ENCODE peak calls at places on chromosomes 11 and 22, in nine cellular contexts. X, N, D, J, V, E, C, S and I are unnamed samples.

GRCh38 chr11:13336246-13336873 is 58.8 kb downstream of the BMAL1 start:
- DNase-seq in J (no peak), N (no peak), E (no peak), X (no peak), C (no peak), D (no peak), V (no peak), S (no peak), I (no peak)

GRCh38 chr11:118872403-118872821 is 11.3 kb upstream of the CXCR5 start:
- DNase-seq in E (no peak), J (peak; percentile 32), N (no peak), X (no peak), S (no peak), V (no peak), C (no peak), D (no peak), I (no peak)

GRCh38 chr11:2097356-2097997 is 41.7 kb downstream of the IGF2 start:
- DNase-seq in J (peak; percentile 8), S (no peak), X (peak; percentile 79), V (no peak), C (no peak), N (no peak), E (peak; percentile 75), D (peak; percentile 58), I (peak; percentile 58)

GRCh38 chr11:87223816-87224215 is 186.1 kb downstream of the TMEM135 start:
- DNase-seq in S (no peak), X (no peak), J (no peak), D (peak; percentile 33), E (no peak), C (no peak), V (no peak), N (no peak), I (no peak)

GRCh38 chr11:1566381-1567051 is 5.6 kb downstream of the DUSP8 start:
- DNase-seq in D (no peak), S (no peak), N (no peak), X (no peak), C (no peak), J (no peak), V (no peak), E (no peak), I (no peak)

GRCh38 chr11:12746593-12747097 is 72.4 kb downstream of the TEAD1 start:
- DNase-seq in X (peak; percentile 87), D (no peak), J (no peak), V (peak; percentile 96), E (peak; percentile 91), S (peak; percentile 57), N (peak; percentile 36), C (no peak), I (peak; percentile 81)

GRCh38 chr11:2517386-2518064 is 72.7 kb downstream of the KCNQ1 start:
- DNase-seq in D (no peak), J (no peak), C (no peak), X (peak; percentile 6), S (no peak), V (no peak), N (no peak), E (no peak), I (no peak)

GRCh38 chr22:46041642-46042041 is 64.7 kb upstream of the WNT7B start:
- DNase-seq in C (no peak), N (no peak), X (peak; percentile 1), J (no peak), D (no peak), E (no peak), V (no peak), S (no peak), I (no peak)

GRCh38 chr22:38180841-38181452 is 683 bp downstream of the PLA2G6 start:
- DNase-seq in J (no peak), D (no peak), X (no peak), V (no peak), S (no peak), N (peak; percentile 41), E (no peak), C (no peak), I (peak; percentile 91)

GRCh38 chr11:10454902-10455631 is at the start of gene AMPD3:
- DNase-seq in S (no peak), J (no peak), X (no peak), V (peak; percentile 74), E (peak; percentile 91), C (no peak), D (peak; percentile 84), N (no peak), I (peak; percentile 96)

GRCh38 chr22:36218648-36219047 is 17.0 kb upstream of the APOL4 start:
- DNase-seq in D (no peak), N (peak; percentile 18), E (no peak), X (no peak), S (no peak), J (no peak), V (no peak), C (no peak), I (no peak)

GRCh38 chr11:94084164-94084563 is 44.5 kb upstream of the PANX1 start:
- DNase-seq in N (no peak), J (no peak), X (no peak), D (no peak), S (no peak), E (no peak), V (no peak), C (no peak), I (no peak)

GRCh38 chr22:46165975-46166374 is 15.6 kb downstream of the PPARA start:
- DNase-seq in X (no peak), D (no peak), S (no peak), J (no peak), C (no peak), N (no peak), V (no peak), E (no peak), I (no peak)

GRCh38 chr22:39943366-39943765 is 16.8 kb upstream of the TMA7B start:
- DNase-seq in N (no peak), V (no peak), C (no peak), X (peak; percentile 70), D (no peak), E (no peak), J (peak; percentile 59), S (no peak), I (no peak)

GRCh38 chr22:37546436-37547248 is 13.6 kb upstream of the CDC42EP1 start:
- DNase-seq in X (peak; percentile 64), J (no peak), S (no peak), C (no peak), V (no peak), E (no peak), D (no peak), N (no peak), I (no peak)

GRCh38 chr11:122715883-122716282 is 60.4 kb downstream of the UBASH3B start:
- DNase-seq in D (no peak), J (no peak), V (no peak), S (no peak), X (no peak), N (no peak), C (no peak), E (no peak), I (no peak)

GRCh38 chr11:79362821-79363220 is 78.0 kb downstream of the TENM4 start:
- DNase-seq in J (no peak), S (no peak), D (no peak), E (no peak), X (no peak), N (no peak), V (no peak), C (no peak), I (peak; percentile 86)

GRCh38 chr11:71564430-71564829 is 933 bp upstream of the KRTAP5-10 start:
- DNase-seq in N (no peak), D (no peak), C (no peak), E (no peak), X (no peak), V (no peak), J (no peak), S (no peak), I (no peak)

GRCh38 chr22:27990879-27991278 is 71.8 kb upstream of the PITPNB start:
- DNase-seq in D (no peak), S (peak; percentile 75), J (no peak), N (peak; percentile 45), C (no peak), V (no peak), X (peak; percentile 83), E (peak; percentile 10), I (peak; percentile 10)

GRCh38 chr22:26546282-26546681 is 34.0 kb upstream of the TFIP11 start:
- DNase-seq in S (no peak), E (no peak), V (no peak), C (no peak), D (no peak), N (no peak), J (no peak), X (no peak), I (no peak)

GRCh38 chr22:30714062-30714461 is 19.4 kb downstream of the OSBP2 start:
- DNase-seq in C (no peak), S (no peak), N (no peak), J (no peak), E (no peak), V (no peak), D (no peak), X (no peak), I (no peak)

GRCh38 chr11:33273656-33274055 is 16.5 kb downstream of the HIPK3 start:
- DNase-seq in V (no peak), N (no peak), E (no peak), C (no peak), S (no peak), X (no peak), J (no peak), D (no peak), I (no peak)